ENCODE peak calls at places on chromosomes 13 and 19, in seven cellular contexts. One of them, this sample, is unnamed.

GRCh38 chr19:10637894-10638293 is 12.5 kb downstream of the SLC44A2 start:
- DNase-seq in heart left ventricle: no peak
- DNase-seq in right lobe of liver: no peak
- DNase-seq in left ventricle myocardium inferior: no peak
- DNase-seq in PC-9: no peak
- DNase-seq in thoracic aorta: no peak
- DNase-seq in astrocyte: no peak
- DNase-seq in this sample: no peak

GRCh38 chr13:88648598-88649373 is 977.6 kb downstream of the SLITRK5 start:
- DNase-seq in heart left ventricle: no peak
- DNase-seq in right lobe of liver: no peak
- DNase-seq in left ventricle myocardium inferior: no peak
- DNase-seq in PC-9: no peak
- DNase-seq in thoracic aorta: no peak
- DNase-seq in astrocyte: no peak
- DNase-seq in this sample: no peak

GRCh38 chr13:54953786-54954185 is 1925.2 kb downstream of the OLFM4 start:
- DNase-seq in heart left ventricle: no peak
- DNase-seq in right lobe of liver: no peak
- DNase-seq in left ventricle myocardium inferior: no peak
- DNase-seq in PC-9: no peak
- DNase-seq in thoracic aorta: no peak
- DNase-seq in astrocyte: no peak
- DNase-seq in this sample: no peak

GRCh38 chr13:108214511-108215383 is 589 bp downstream of the LIG4 start:
- DNase-seq in heart left ventricle: peak
- DNase-seq in right lobe of liver: peak
- DNase-seq in left ventricle myocardium inferior: no peak
- DNase-seq in PC-9: no peak
- DNase-seq in thoracic aorta: no peak
- DNase-seq in astrocyte: no peak
- DNase-seq in this sample: no peak

GRCh38 chr19:46860846-46861690 is at the start of gene ARHGAP35:
- DNase-seq in heart left ventricle: no peak
- DNase-seq in right lobe of liver: peak
- DNase-seq in left ventricle myocardium inferior: no peak
- DNase-seq in PC-9: no peak
- DNase-seq in thoracic aorta: no peak
- DNase-seq in astrocyte: no peak
- DNase-seq in this sample: no peak

GRCh38 chr19:49875801-49876421 is 1.2 kb downstream of the AKT1S1 start:
- DNase-seq in heart left ventricle: peak
- DNase-seq in right lobe of liver: peak
- DNase-seq in left ventricle myocardium inferior: peak
- DNase-seq in PC-9: no peak
- DNase-seq in thoracic aorta: no peak
- DNase-seq in astrocyte: no peak
- DNase-seq in this sample: peak

GRCh38 chr13:20401958-20402856 is 123.5 kb downstream of the CRYL1 start:
- DNase-seq in heart left ventricle: no peak
- DNase-seq in right lobe of liver: no peak
- DNase-seq in left ventricle myocardium inferior: no peak
- DNase-seq in PC-9: peak
- DNase-seq in thoracic aorta: no peak
- DNase-seq in astrocyte: peak
- DNase-seq in this sample: peak

GRCh38 chr19:13347351-13347750 is 158.9 kb downstream of the CACNA1A start:
- DNase-seq in heart left ventricle: no peak
- DNase-seq in right lobe of liver: no peak
- DNase-seq in left ventricle myocardium inferior: no peak
- DNase-seq in PC-9: no peak
- DNase-seq in thoracic aorta: no peak
- DNase-seq in astrocyte: no peak
- DNase-seq in this sample: no peak

GRCh38 chr19:50880241-50880640 is 7.0 kb downstream of the KLK2 start:
- DNase-seq in heart left ventricle: no peak
- DNase-seq in right lobe of liver: no peak
- DNase-seq in left ventricle myocardium inferior: no peak
- DNase-seq in PC-9: no peak
- DNase-seq in thoracic aorta: no peak
- DNase-seq in astrocyte: no peak
- DNase-seq in this sample: no peak

GRCh38 chr13:44573790-44574465 is 2.2 kb downstream of the TSC22D1 start:
- DNase-seq in heart left ventricle: no peak
- DNase-seq in right lobe of liver: no peak
- DNase-seq in left ventricle myocardium inferior: no peak
- DNase-seq in PC-9: peak
- DNase-seq in thoracic aorta: no peak
- DNase-seq in astrocyte: peak
- DNase-seq in this sample: peak

GRCh38 chr19:17779281-17779930 is 15.5 kb upstream of the B3GNT3 start:
- DNase-seq in heart left ventricle: no peak
- DNase-seq in right lobe of liver: peak
- DNase-seq in left ventricle myocardium inferior: no peak
- DNase-seq in PC-9: peak
- DNase-seq in thoracic aorta: no peak
- DNase-seq in astrocyte: peak
- DNase-seq in this sample: peak

GRCh38 chr19:54572696-54573311 is 786 bp upstream of the LILRA2 start:
- DNase-seq in heart left ventricle: peak
- DNase-seq in right lobe of liver: peak
- DNase-seq in left ventricle myocardium inferior: peak
- DNase-seq in PC-9: peak
- DNase-seq in thoracic aorta: no peak
- DNase-seq in astrocyte: no peak
- DNase-seq in this sample: no peak

GRCh38 chr13:36395280-36395679 is 37.0 kb upstream of the CCNA1 start:
- DNase-seq in heart left ventricle: no peak
- DNase-seq in right lobe of liver: no peak
- DNase-seq in left ventricle myocardium inferior: no peak
- DNase-seq in PC-9: peak
- DNase-seq in thoracic aorta: no peak
- DNase-seq in astrocyte: peak
- DNase-seq in this sample: peak

GRCh38 chr13:99655351-99656091 is 154.2 kb downstream of the TM9SF2 start:
- DNase-seq in heart left ventricle: no peak
- DNase-seq in right lobe of liver: peak
- DNase-seq in left ventricle myocardium inferior: no peak
- DNase-seq in PC-9: no peak
- DNase-seq in thoracic aorta: no peak
- DNase-seq in astrocyte: peak
- DNase-seq in this sample: peak

GRCh38 chr19:47239610-47240296 is 8.8 kb upstream of the BBC3 start:
- DNase-seq in heart left ventricle: peak
- DNase-seq in right lobe of liver: no peak
- DNase-seq in left ventricle myocardium inferior: peak
- DNase-seq in PC-9: no peak
- DNase-seq in thoracic aorta: no peak
- DNase-seq in astrocyte: peak
- DNase-seq in this sample: peak

GRCh38 chr19:21082011-21082975 is at the start of gene ZNF714:
- DNase-seq in heart left ventricle: peak
- DNase-seq in right lobe of liver: peak
- DNase-seq in left ventricle myocardium inferior: peak
- DNase-seq in PC-9: peak
- DNase-seq in thoracic aorta: peak
- DNase-seq in astrocyte: peak
- DNase-seq in this sample: peak

GRCh38 chr13:109576331-109576813 is 210.0 kb downstream of the IRS2 start:
- DNase-seq in heart left ventricle: no peak
- DNase-seq in right lobe of liver: no peak
- DNase-seq in left ventricle myocardium inferior: no peak
- DNase-seq in PC-9: no peak
- DNase-seq in thoracic aorta: no peak
- DNase-seq in astrocyte: no peak
- DNase-seq in this sample: no peak

GRCh38 chr13:109572389-109572788 is 214.0 kb downstream of the IRS2 start:
- DNase-seq in heart left ventricle: no peak
- DNase-seq in right lobe of liver: peak
- DNase-seq in left ventricle myocardium inferior: no peak
- DNase-seq in PC-9: no peak
- DNase-seq in thoracic aorta: no peak
- DNase-seq in astrocyte: no peak
- DNase-seq in this sample: no peak

GRCh38 chr13:109569938-109570711 is 216.3 kb downstream of the IRS2 start:
- DNase-seq in heart left ventricle: no peak
- DNase-seq in right lobe of liver: no peak
- DNase-seq in left ventricle myocardium inferior: no peak
- DNase-seq in PC-9: no peak
- DNase-seq in thoracic aorta: no peak
- DNase-seq in astrocyte: no peak
- DNase-seq in this sample: no peak

GRCh38 chr13:109577191-109577700 is 209.1 kb downstream of the IRS2 start:
- DNase-seq in heart left ventricle: no peak
- DNase-seq in right lobe of liver: no peak
- DNase-seq in left ventricle myocardium inferior: no peak
- DNase-seq in PC-9: no peak
- DNase-seq in thoracic aorta: no peak
- DNase-seq in astrocyte: no peak
- DNase-seq in this sample: no peak

DNA sequence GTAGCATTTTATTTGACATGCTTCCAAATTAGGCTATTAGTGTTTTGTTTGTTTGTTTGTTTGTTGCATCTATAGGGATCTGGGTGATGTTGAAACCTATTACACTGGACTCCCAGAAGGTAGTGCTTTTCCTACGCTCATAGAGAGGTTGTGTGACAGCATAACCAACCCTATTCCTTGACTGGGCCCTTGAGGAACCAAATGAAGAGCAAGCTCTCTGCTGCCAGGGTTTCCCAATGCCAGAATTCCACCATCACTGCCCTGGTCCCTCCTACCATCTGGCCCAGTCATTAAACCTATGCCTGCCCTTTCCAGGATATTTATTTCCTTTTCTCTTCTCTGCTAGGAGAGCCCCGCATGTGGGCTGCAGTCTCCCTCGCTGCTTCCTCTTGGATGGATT is 210.6 kb downstream of the IRS2 start:
- DNase-seq in heart left ventricle: no peak
- DNase-seq in right lobe of liver: no peak
- DNase-seq in left ventricle myocardium inferior: no peak
- DNase-seq in PC-9: no peak
- DNase-seq in thoracic aorta: no peak
- DNase-seq in astrocyte: no peak
- DNase-seq in this sample: no peak
- H3K4me3 ChIP-seq in heart left ventricle: no peak
- H3K4me3 ChIP-seq in right lobe of liver: no peak
- H3K4me3 ChIP-seq in left ventricle myocardium inferior: no peak
- H3K4me3 ChIP-seq in PC-9: no peak
- H3K4me3 ChIP-seq in thoracic aorta: no peak
- H3K4me3 ChIP-seq in astrocyte: no peak
- H3K4me3 ChIP-seq in this sample: no peak

GRCh38 chr19:19732579-19733501 is at the start of gene ZNF14:
- DNase-seq in heart left ventricle: peak
- DNase-seq in right lobe of liver: peak
- DNase-seq in left ventricle myocardium inferior: peak
- DNase-seq in PC-9: peak
- DNase-seq in thoracic aorta: peak
- DNase-seq in astrocyte: peak
- DNase-seq in this sample: peak
- TF ChIP-seq CTCF in heart left ventricle: peak
- TF ChIP-seq CTCF in right lobe of liver: no peak
- TF ChIP-seq CTCF in left ventricle myocardium inferior: peak
- TF ChIP-seq CTCF in PC-9: no peak
- TF ChIP-seq CTCF in thoracic aorta: no peak
- TF ChIP-seq CTCF in astrocyte: no peak
- TF ChIP-seq CTCF in this sample: peak

GRCh38 chr13:30774214-30774730 is 38.9 kb downstream of the ALOX5AP start:
- DNase-seq in heart left ventricle: no peak
- DNase-seq in right lobe of liver: no peak
- DNase-seq in left ventricle myocardium inferior: no peak
- DNase-seq in PC-9: no peak
- DNase-seq in thoracic aorta: no peak
- DNase-seq in astrocyte: no peak
- DNase-seq in this sample: no peak
- H3K4me3 ChIP-seq in heart left ventricle: no peak
- H3K4me3 ChIP-seq in right lobe of liver: no peak
- H3K4me3 ChIP-seq in left ventricle myocardium inferior: no peak
- H3K4me3 ChIP-seq in PC-9: no peak
- H3K4me3 ChIP-seq in thoracic aorta: no peak
- H3K4me3 ChIP-seq in astrocyte: no peak
- H3K4me3 ChIP-seq in this sample: no peak

GRCh38 chr19:40605201-40605971 is 4.2 kb downstream of the LTBP4 start:
- DNase-seq in heart left ventricle: peak
- DNase-seq in right lobe of liver: peak
- DNase-seq in left ventricle myocardium inferior: peak
- DNase-seq in PC-9: peak
- DNase-seq in thoracic aorta: no peak
- DNase-seq in astrocyte: peak
- DNase-seq in this sample: peak
- TF ChIP-seq CTCF in heart left ventricle: peak
- TF ChIP-seq CTCF in right lobe of liver: peak
- TF ChIP-seq CTCF in left ventricle myocardium inferior: peak
- TF ChIP-seq CTCF in PC-9: no peak
- TF ChIP-seq CTCF in thoracic aorta: no peak
- TF ChIP-seq CTCF in astrocyte: no peak
- TF ChIP-seq CTCF in this sample: peak

GRCh38 chr13:68128297-68128915 is 898.3 kb upstream of the PCDH9 start:
- DNase-seq in heart left ventricle: no peak
- DNase-seq in right lobe of liver: no peak
- DNase-seq in left ventricle myocardium inferior: no peak
- DNase-seq in PC-9: no peak
- DNase-seq in thoracic aorta: no peak
- DNase-seq in astrocyte: no peak
- DNase-seq in this sample: no peak

GRCh38 chr13:68124437-68125086 is 894.4 kb upstream of the PCDH9 start:
- DNase-seq in heart left ventricle: no peak
- DNase-seq in right lobe of liver: no peak
- DNase-seq in left ventricle myocardium inferior: no peak
- DNase-seq in PC-9: no peak
- DNase-seq in thoracic aorta: no peak
- DNase-seq in astrocyte: no peak
- DNase-seq in this sample: no peak

DNA sequence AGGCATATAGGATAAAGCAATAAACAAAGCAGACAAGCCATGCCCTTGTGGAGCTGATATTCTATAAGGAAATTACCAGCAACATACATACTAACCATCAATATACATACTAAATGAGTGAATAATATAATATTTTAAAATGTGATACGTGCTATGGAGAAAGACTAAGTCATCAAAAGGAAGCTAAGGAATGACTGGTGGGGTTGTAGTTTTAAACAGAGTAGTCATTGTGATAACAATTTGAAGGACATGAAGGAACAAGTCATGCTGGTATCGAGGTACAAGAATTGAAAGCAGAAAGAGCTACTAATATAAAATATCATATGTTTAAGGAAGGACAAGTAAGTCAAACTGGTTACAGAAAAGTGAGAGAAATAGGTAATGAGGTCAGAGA is 894.9 kb upstream of the PCDH9 start:
- DNase-seq in heart left ventricle: no peak
- DNase-seq in right lobe of liver: no peak
- DNase-seq in left ventricle myocardium inferior: no peak
- DNase-seq in PC-9: no peak
- DNase-seq in thoracic aorta: no peak
- DNase-seq in astrocyte: no peak
- DNase-seq in this sample: no peak
- H3K4me3 ChIP-seq in heart left ventricle: no peak
- H3K4me3 ChIP-seq in right lobe of liver: no peak
- H3K4me3 ChIP-seq in left ventricle myocardium inferior: no peak
- H3K4me3 ChIP-seq in PC-9: no peak
- H3K4me3 ChIP-seq in thoracic aorta: no peak
- H3K4me3 ChIP-seq in astrocyte: no peak
- H3K4me3 ChIP-seq in this sample: no peak

This sample was measured in AG10803.